ENCODE peak calls at places on chromosomes 7 and 10, in nine cellular contexts. One of them, this sample, is unnamed.
A peak's percentile ranks its signal among the peaks of the same experiment; 100 is the strongest.

GRCh38 chr10:33661580-33662269 is 327.3 kb upstream of the NRP1 start:
- DNase-seq in ACHN: no peak
- DNase-seq in fibroblast of gingiva: peak; percentile 94
- DNase-seq in CD4-positive, alpha-beta T cell: no peak
- DNase-seq in iris pigment epithelial cell: peak; percentile 36
- DNase-seq in heart right ventricle: peak; percentile 66
- DNase-seq in stimulated activated CD4-positive, alpha-beta T cell treated with anti-CD3 and anti-CD28 coated beads, TNF-alpha, amount 100 ng/mL, for 4 hours: no peak
- DNase-seq in stimulated activated CD8-positive, alpha-beta memory T cell treated with anti-CD3 and anti-CD28 coated beads, Interleukin-15, amount 100 ng/mL, for 24 hours: no peak
- DNase-seq in fibroblast of villous mesenchyme: no peak
- DNase-seq in this sample: peak; percentile 66

GRCh38 chr7:67593807-67594206 is 597.2 kb downstream of the TYW1 start:
- DNase-seq in ACHN: no peak
- DNase-seq in fibroblast of gingiva: no peak
- DNase-seq in CD4-positive, alpha-beta T cell: no peak
- DNase-seq in iris pigment epithelial cell: no peak
- DNase-seq in heart right ventricle: no peak
- DNase-seq in stimulated activated CD4-positive, alpha-beta T cell treated with anti-CD3 and anti-CD28 coated beads, TNF-alpha, amount 100 ng/mL, for 4 hours: no peak
- DNase-seq in stimulated activated CD8-positive, alpha-beta memory T cell treated with anti-CD3 and anti-CD28 coated beads, Interleukin-15, amount 100 ng/mL, for 24 hours: no peak
- DNase-seq in fibroblast of villous mesenchyme: no peak
- DNase-seq in this sample: no peak

GRCh38 chr10:35552622-35553342 is 52.4 kb upstream of the GJD4 start:
- DNase-seq in ACHN: peak; percentile 10
- DNase-seq in fibroblast of gingiva: no peak
- DNase-seq in CD4-positive, alpha-beta T cell: no peak
- DNase-seq in iris pigment epithelial cell: peak; percentile 28
- DNase-seq in heart right ventricle: no peak
- DNase-seq in stimulated activated CD4-positive, alpha-beta T cell treated with anti-CD3 and anti-CD28 coated beads, TNF-alpha, amount 100 ng/mL, for 4 hours: no peak
- DNase-seq in stimulated activated CD8-positive, alpha-beta memory T cell treated with anti-CD3 and anti-CD28 coated beads, Interleukin-15, amount 100 ng/mL, for 24 hours: no peak
- DNase-seq in fibroblast of villous mesenchyme: no peak
- DNase-seq in this sample: no peak

GRCh38 chr7:38129579-38129978 is 48.5 kb upstream of the STARD3NL start:
- DNase-seq in ACHN: no peak
- DNase-seq in fibroblast of gingiva: no peak
- DNase-seq in CD4-positive, alpha-beta T cell: no peak
- DNase-seq in iris pigment epithelial cell: no peak
- DNase-seq in heart right ventricle: no peak
- DNase-seq in stimulated activated CD4-positive, alpha-beta T cell treated with anti-CD3 and anti-CD28 coated beads, TNF-alpha, amount 100 ng/mL, for 4 hours: no peak
- DNase-seq in stimulated activated CD8-positive, alpha-beta memory T cell treated with anti-CD3 and anti-CD28 coated beads, Interleukin-15, amount 100 ng/mL, for 24 hours: no peak
- DNase-seq in fibroblast of villous mesenchyme: no peak
- DNase-seq in this sample: no peak

GRCh38 chr10:11305825-11306601 is 288.3 kb downstream of the CELF2 start:
- DNase-seq in ACHN: no peak
- DNase-seq in fibroblast of gingiva: no peak
- DNase-seq in CD4-positive, alpha-beta T cell: no peak
- DNase-seq in iris pigment epithelial cell: no peak
- DNase-seq in heart right ventricle: no peak
- DNase-seq in stimulated activated CD4-positive, alpha-beta T cell treated with anti-CD3 and anti-CD28 coated beads, TNF-alpha, amount 100 ng/mL, for 4 hours: no peak
- DNase-seq in stimulated activated CD8-positive, alpha-beta memory T cell treated with anti-CD3 and anti-CD28 coated beads, Interleukin-15, amount 100 ng/mL, for 24 hours: no peak
- DNase-seq in fibroblast of villous mesenchyme: no peak
- DNase-seq in this sample: no peak

GRCh38 chr10:131166486-131166885 is 145.0 kb downstream of the TCERG1L start:
- DNase-seq in ACHN: no peak
- DNase-seq in fibroblast of gingiva: no peak
- DNase-seq in CD4-positive, alpha-beta T cell: peak; percentile 16
- DNase-seq in iris pigment epithelial cell: no peak
- DNase-seq in heart right ventricle: no peak
- DNase-seq in stimulated activated CD4-positive, alpha-beta T cell treated with anti-CD3 and anti-CD28 coated beads, TNF-alpha, amount 100 ng/mL, for 4 hours: no peak
- DNase-seq in stimulated activated CD8-positive, alpha-beta memory T cell treated with anti-CD3 and anti-CD28 coated beads, Interleukin-15, amount 100 ng/mL, for 24 hours: no peak
- DNase-seq in fibroblast of villous mesenchyme: no peak
- DNase-seq in this sample: no peak

GRCh38 chr7:92790987-92791386 is 45.4 kb downstream of the CDK6 start:
- DNase-seq in ACHN: peak; percentile 37
- DNase-seq in fibroblast of gingiva: peak; percentile 80
- DNase-seq in CD4-positive, alpha-beta T cell: no peak
- DNase-seq in iris pigment epithelial cell: no peak
- DNase-seq in heart right ventricle: no peak
- DNase-seq in stimulated activated CD4-positive, alpha-beta T cell treated with anti-CD3 and anti-CD28 coated beads, TNF-alpha, amount 100 ng/mL, for 4 hours: no peak
- DNase-seq in stimulated activated CD8-positive, alpha-beta memory T cell treated with anti-CD3 and anti-CD28 coated beads, Interleukin-15, amount 100 ng/mL, for 24 hours: no peak
- DNase-seq in fibroblast of villous mesenchyme: no peak
- DNase-seq in this sample: peak; percentile 48

GRCh38 chr10:125125951-125126735 is 34.2 kb downstream of the CTBP2 start:
- DNase-seq in ACHN: no peak
- DNase-seq in fibroblast of gingiva: no peak
- DNase-seq in CD4-positive, alpha-beta T cell: no peak
- DNase-seq in iris pigment epithelial cell: no peak
- DNase-seq in heart right ventricle: no peak
- DNase-seq in stimulated activated CD4-positive, alpha-beta T cell treated with anti-CD3 and anti-CD28 coated beads, TNF-alpha, amount 100 ng/mL, for 4 hours: no peak
- DNase-seq in stimulated activated CD8-positive, alpha-beta memory T cell treated with anti-CD3 and anti-CD28 coated beads, Interleukin-15, amount 100 ng/mL, for 24 hours: no peak
- DNase-seq in fibroblast of villous mesenchyme: no peak
- DNase-seq in this sample: no peak

GRCh38 chr10:55144001-55144400 is 343.0 kb upstream of the PCDH15 start:
- DNase-seq in ACHN: no peak
- DNase-seq in fibroblast of gingiva: no peak
- DNase-seq in CD4-positive, alpha-beta T cell: no peak
- DNase-seq in iris pigment epithelial cell: no peak
- DNase-seq in heart right ventricle: no peak
- DNase-seq in stimulated activated CD4-positive, alpha-beta T cell treated with anti-CD3 and anti-CD28 coated beads, TNF-alpha, amount 100 ng/mL, for 4 hours: no peak
- DNase-seq in stimulated activated CD8-positive, alpha-beta memory T cell treated with anti-CD3 and anti-CD28 coated beads, Interleukin-15, amount 100 ng/mL, for 24 hours: no peak
- DNase-seq in fibroblast of villous mesenchyme: no peak
- DNase-seq in this sample: no peak

GRCh38 chr10:121823993-121824463 is 103.8 kb downstream of the ATE1 start:
- DNase-seq in ACHN: peak; percentile 56
- DNase-seq in fibroblast of gingiva: peak; percentile 32
- DNase-seq in CD4-positive, alpha-beta T cell: no peak
- DNase-seq in iris pigment epithelial cell: peak; percentile 80
- DNase-seq in heart right ventricle: no peak
- DNase-seq in stimulated activated CD4-positive, alpha-beta T cell treated with anti-CD3 and anti-CD28 coated beads, TNF-alpha, amount 100 ng/mL, for 4 hours: no peak
- DNase-seq in stimulated activated CD8-positive, alpha-beta memory T cell treated with anti-CD3 and anti-CD28 coated beads, Interleukin-15, amount 100 ng/mL, for 24 hours: no peak
- DNase-seq in fibroblast of villous mesenchyme: peak; percentile 49
- DNase-seq in this sample: no peak

GRCh38 chr7:1748774-1749173 is 78.7 kb downstream of the ELFN1 start:
- DNase-seq in ACHN: no peak
- DNase-seq in fibroblast of gingiva: no peak
- DNase-seq in CD4-positive, alpha-beta T cell: no peak
- DNase-seq in iris pigment epithelial cell: no peak
- DNase-seq in heart right ventricle: no peak
- DNase-seq in stimulated activated CD4-positive, alpha-beta T cell treated with anti-CD3 and anti-CD28 coated beads, TNF-alpha, amount 100 ng/mL, for 4 hours: no peak
- DNase-seq in stimulated activated CD8-positive, alpha-beta memory T cell treated with anti-CD3 and anti-CD28 coated beads, Interleukin-15, amount 100 ng/mL, for 24 hours: no peak
- DNase-seq in fibroblast of villous mesenchyme: no peak
- DNase-seq in this sample: no peak

GRCh38 chr7:29398011-29398410 is 165.6 kb upstream of the PRR15 start:
- DNase-seq in ACHN: no peak
- DNase-seq in fibroblast of gingiva: no peak
- DNase-seq in CD4-positive, alpha-beta T cell: no peak
- DNase-seq in iris pigment epithelial cell: no peak
- DNase-seq in heart right ventricle: no peak
- DNase-seq in stimulated activated CD4-positive, alpha-beta T cell treated with anti-CD3 and anti-CD28 coated beads, TNF-alpha, amount 100 ng/mL, for 4 hours: no peak
- DNase-seq in stimulated activated CD8-positive, alpha-beta memory T cell treated with anti-CD3 and anti-CD28 coated beads, Interleukin-15, amount 100 ng/mL, for 24 hours: no peak
- DNase-seq in fibroblast of villous mesenchyme: no peak
- DNase-seq in this sample: no peak

GRCh38 chr7:55420535-55420934 is 55.4 kb downstream of the LANCL2 start:
- DNase-seq in ACHN: no peak
- DNase-seq in fibroblast of gingiva: no peak
- DNase-seq in CD4-positive, alpha-beta T cell: no peak
- DNase-seq in iris pigment epithelial cell: peak; percentile 71
- DNase-seq in heart right ventricle: no peak
- DNase-seq in stimulated activated CD4-positive, alpha-beta T cell treated with anti-CD3 and anti-CD28 coated beads, TNF-alpha, amount 100 ng/mL, for 4 hours: no peak
- DNase-seq in stimulated activated CD8-positive, alpha-beta memory T cell treated with anti-CD3 and anti-CD28 coated beads, Interleukin-15, amount 100 ng/mL, for 24 hours: no peak
- DNase-seq in fibroblast of villous mesenchyme: peak; percentile 52
- DNase-seq in this sample: no peak

GRCh38 chr7:150947761-150948680 is 30.1 kb downstream of the KCNH2 start:
- DNase-seq in ACHN: no peak
- DNase-seq in fibroblast of gingiva: no peak
- DNase-seq in CD4-positive, alpha-beta T cell: peak; percentile 30
- DNase-seq in iris pigment epithelial cell: no peak
- DNase-seq in heart right ventricle: no peak
- DNase-seq in stimulated activated CD4-positive, alpha-beta T cell treated with anti-CD3 and anti-CD28 coated beads, TNF-alpha, amount 100 ng/mL, for 4 hours: no peak
- DNase-seq in stimulated activated CD8-positive, alpha-beta memory T cell treated with anti-CD3 and anti-CD28 coated beads, Interleukin-15, amount 100 ng/mL, for 24 hours: no peak
- DNase-seq in fibroblast of villous mesenchyme: no peak
- DNase-seq in this sample: no peak

GRCh38 chr7:45402480-45403218 is 171.5 kb upstream of the ADCY1 start:
- DNase-seq in ACHN: no peak
- DNase-seq in fibroblast of gingiva: peak; percentile 68
- DNase-seq in CD4-positive, alpha-beta T cell: no peak
- DNase-seq in iris pigment epithelial cell: peak; percentile 86
- DNase-seq in heart right ventricle: no peak
- DNase-seq in stimulated activated CD4-positive, alpha-beta T cell treated with anti-CD3 and anti-CD28 coated beads, TNF-alpha, amount 100 ng/mL, for 4 hours: no peak
- DNase-seq in stimulated activated CD8-positive, alpha-beta memory T cell treated with anti-CD3 and anti-CD28 coated beads, Interleukin-15, amount 100 ng/mL, for 24 hours: no peak
- DNase-seq in fibroblast of villous mesenchyme: peak; percentile 83
- DNase-seq in this sample: no peak

GRCh38 chr10:60942604-60943269 is 1.2 kb downstream of the RHOBTB1 start:
- DNase-seq in ACHN: peak; percentile 39
- DNase-seq in fibroblast of gingiva: peak; percentile 11
- DNase-seq in CD4-positive, alpha-beta T cell: no peak
- DNase-seq in iris pigment epithelial cell: peak; percentile 76
- DNase-seq in heart right ventricle: peak; percentile 44
- DNase-seq in stimulated activated CD4-positive, alpha-beta T cell treated with anti-CD3 and anti-CD28 coated beads, TNF-alpha, amount 100 ng/mL, for 4 hours: no peak
- DNase-seq in stimulated activated CD8-positive, alpha-beta memory T cell treated with anti-CD3 and anti-CD28 coated beads, Interleukin-15, amount 100 ng/mL, for 24 hours: no peak
- DNase-seq in fibroblast of villous mesenchyme: peak; percentile 92
- DNase-seq in this sample: no peak

GRCh38 chr10:4271193-4271592 is 486.2 kb upstream of the KLF6 start:
- DNase-seq in ACHN: no peak
- DNase-seq in fibroblast of gingiva: no peak
- DNase-seq in CD4-positive, alpha-beta T cell: no peak
- DNase-seq in iris pigment epithelial cell: no peak
- DNase-seq in heart right ventricle: no peak
- DNase-seq in stimulated activated CD4-positive, alpha-beta T cell treated with anti-CD3 and anti-CD28 coated beads, TNF-alpha, amount 100 ng/mL, for 4 hours: no peak
- DNase-seq in stimulated activated CD8-positive, alpha-beta memory T cell treated with anti-CD3 and anti-CD28 coated beads, Interleukin-15, amount 100 ng/mL, for 24 hours: no peak
- DNase-seq in fibroblast of villous mesenchyme: no peak
- DNase-seq in this sample: no peak

GRCh38 chr10:94358480-94358879 is 4.3 kb downstream of the NOC3L start:
- DNase-seq in ACHN: peak; percentile 97
- DNase-seq in fibroblast of gingiva: peak; percentile 82
- DNase-seq in CD4-positive, alpha-beta T cell: no peak
- DNase-seq in iris pigment epithelial cell: peak; percentile 97
- DNase-seq in heart right ventricle: no peak
- DNase-seq in stimulated activated CD4-positive, alpha-beta T cell treated with anti-CD3 and anti-CD28 coated beads, TNF-alpha, amount 100 ng/mL, for 4 hours: no peak
- DNase-seq in stimulated activated CD8-positive, alpha-beta memory T cell treated with anti-CD3 and anti-CD28 coated beads, Interleukin-15, amount 100 ng/mL, for 24 hours: no peak
- DNase-seq in fibroblast of villous mesenchyme: peak; percentile 93
- DNase-seq in this sample: peak; percentile 90

GRCh38 chr7:36644625-36645422 is 79.5 kb downstream of the AOAH start:
- DNase-seq in ACHN: no peak
- DNase-seq in fibroblast of gingiva: peak; percentile 65
- DNase-seq in CD4-positive, alpha-beta T cell: no peak
- DNase-seq in iris pigment epithelial cell: no peak
- DNase-seq in heart right ventricle: no peak
- DNase-seq in stimulated activated CD4-positive, alpha-beta T cell treated with anti-CD3 and anti-CD28 coated beads, TNF-alpha, amount 100 ng/mL, for 4 hours: no peak
- DNase-seq in stimulated activated CD8-positive, alpha-beta memory T cell treated with anti-CD3 and anti-CD28 coated beads, Interleukin-15, amount 100 ng/mL, for 24 hours: no peak
- DNase-seq in fibroblast of villous mesenchyme: no peak
- DNase-seq in this sample: no peak

GRCh38 chr7:112023786-112024185 is 182.4 kb downstream of the DOCK4 start:
- DNase-seq in ACHN: no peak
- DNase-seq in fibroblast of gingiva: no peak
- DNase-seq in CD4-positive, alpha-beta T cell: no peak
- DNase-seq in iris pigment epithelial cell: no peak
- DNase-seq in heart right ventricle: no peak
- DNase-seq in stimulated activated CD4-positive, alpha-beta T cell treated with anti-CD3 and anti-CD28 coated beads, TNF-alpha, amount 100 ng/mL, for 4 hours: no peak
- DNase-seq in stimulated activated CD8-positive, alpha-beta memory T cell treated with anti-CD3 and anti-CD28 coated beads, Interleukin-15, amount 100 ng/mL, for 24 hours: no peak
- DNase-seq in fibroblast of villous mesenchyme: no peak
- DNase-seq in this sample: no peak

GRCh38 chr7:70764004-70764691 is 367.8 kb upstream of the GALNT17 start:
- DNase-seq in ACHN: no peak
- DNase-seq in fibroblast of gingiva: no peak
- DNase-seq in CD4-positive, alpha-beta T cell: no peak
- DNase-seq in iris pigment epithelial cell: no peak
- DNase-seq in heart right ventricle: no peak
- DNase-seq in stimulated activated CD4-positive, alpha-beta T cell treated with anti-CD3 and anti-CD28 coated beads, TNF-alpha, amount 100 ng/mL, for 4 hours: no peak
- DNase-seq in stimulated activated CD8-positive, alpha-beta memory T cell treated with anti-CD3 and anti-CD28 coated beads, Interleukin-15, amount 100 ng/mL, for 24 hours: no peak
- DNase-seq in fibroblast of villous mesenchyme: no peak
- DNase-seq in this sample: no peak

GRCh38 chr10:122567056-122567660 is 6.6 kb downstream of the DMBT1 start:
- DNase-seq in ACHN: peak; percentile 41
- DNase-seq in fibroblast of gingiva: no peak
- DNase-seq in CD4-positive, alpha-beta T cell: no peak
- DNase-seq in iris pigment epithelial cell: no peak
- DNase-seq in heart right ventricle: peak; percentile 17
- DNase-seq in stimulated activated CD4-positive, alpha-beta T cell treated with anti-CD3 and anti-CD28 coated beads, TNF-alpha, amount 100 ng/mL, for 4 hours: no peak
- DNase-seq in stimulated activated CD8-positive, alpha-beta memory T cell treated with anti-CD3 and anti-CD28 coated beads, Interleukin-15, amount 100 ng/mL, for 24 hours: no peak
- DNase-seq in fibroblast of villous mesenchyme: peak; percentile 4
- DNase-seq in this sample: no peak

GRCh38 chr10:90398551-90398950 is 459.3 kb downstream of the HTR7 start:
- DNase-seq in ACHN: no peak
- DNase-seq in fibroblast of gingiva: no peak
- DNase-seq in CD4-positive, alpha-beta T cell: no peak
- DNase-seq in iris pigment epithelial cell: peak; percentile 51
- DNase-seq in heart right ventricle: no peak
- DNase-seq in stimulated activated CD4-positive, alpha-beta T cell treated with anti-CD3 and anti-CD28 coated beads, TNF-alpha, amount 100 ng/mL, for 4 hours: no peak
- DNase-seq in stimulated activated CD8-positive, alpha-beta memory T cell treated with anti-CD3 and anti-CD28 coated beads, Interleukin-15, amount 100 ng/mL, for 24 hours: no peak
- DNase-seq in fibroblast of villous mesenchyme: peak; percentile 54
- DNase-seq in this sample: no peak

GRCh38 chr10:70347321-70347720 is 35.1 kb downstream of the LRRC20 start:
- DNase-seq in ACHN: no peak
- DNase-seq in fibroblast of gingiva: no peak
- DNase-seq in CD4-positive, alpha-beta T cell: no peak
- DNase-seq in iris pigment epithelial cell: no peak
- DNase-seq in heart right ventricle: no peak
- DNase-seq in stimulated activated CD4-positive, alpha-beta T cell treated with anti-CD3 and anti-CD28 coated beads, TNF-alpha, amount 100 ng/mL, for 4 hours: no peak
- DNase-seq in stimulated activated CD8-positive, alpha-beta memory T cell treated with anti-CD3 and anti-CD28 coated beads, Interleukin-15, amount 100 ng/mL, for 24 hours: no peak
- DNase-seq in fibroblast of villous mesenchyme: no peak
- DNase-seq in this sample: no peak

GRCh38 chr7:157337316-157338149 is 729 bp downstream of the DNAJB6 start:
- DNase-seq in ACHN: peak; percentile 79
- DNase-seq in fibroblast of gingiva: peak; percentile 51
- DNase-seq in CD4-positive, alpha-beta T cell: peak; percentile 60
- DNase-seq in iris pigment epithelial cell: peak; percentile 69
- DNase-seq in heart right ventricle: peak; percentile 73
- DNase-seq in stimulated activated CD4-positive, alpha-beta T cell treated with anti-CD3 and anti-CD28 coated beads, TNF-alpha, amount 100 ng/mL, for 4 hours: peak; percentile 33
- DNase-seq in stimulated activated CD8-positive, alpha-beta memory T cell treated with anti-CD3 and anti-CD28 coated beads, Interleukin-15, amount 100 ng/mL, for 24 hours: peak; percentile 34
- DNase-seq in fibroblast of villous mesenchyme: peak; percentile 72
- DNase-seq in this sample: peak; percentile 30

GRCh38 chr7:42091461-42092229 is 145.4 kb downstream of the GLI3 start:
- DNase-seq in ACHN: no peak
- DNase-seq in fibroblast of gingiva: no peak
- DNase-seq in CD4-positive, alpha-beta T cell: no peak
- DNase-seq in iris pigment epithelial cell: peak; percentile 57
- DNase-seq in heart right ventricle: no peak
- DNase-seq in stimulated activated CD4-positive, alpha-beta T cell treated with anti-CD3 and anti-CD28 coated beads, TNF-alpha, amount 100 ng/mL, for 4 hours: no peak
- DNase-seq in stimulated activated CD8-positive, alpha-beta memory T cell treated with anti-CD3 and anti-CD28 coated beads, Interleukin-15, amount 100 ng/mL, for 24 hours: no peak
- DNase-seq in fibroblast of villous mesenchyme: peak; percentile 76
- DNase-seq in this sample: no peak

GRCh38 chr10:99339563-99340047 is 10.4 kb downstream of the CNNM1 start:
- DNase-seq in ACHN: no peak
- DNase-seq in fibroblast of gingiva: no peak
- DNase-seq in CD4-positive, alpha-beta T cell: no peak
- DNase-seq in iris pigment epithelial cell: no peak
- DNase-seq in heart right ventricle: no peak
- DNase-seq in stimulated activated CD4-positive, alpha-beta T cell treated with anti-CD3 and anti-CD28 coated beads, TNF-alpha, amount 100 ng/mL, for 4 hours: no peak
- DNase-seq in stimulated activated CD8-positive, alpha-beta memory T cell treated with anti-CD3 and anti-CD28 coated beads, Interleukin-15, amount 100 ng/mL, for 24 hours: no peak
- DNase-seq in fibroblast of villous mesenchyme: no peak
- DNase-seq in this sample: no peak

GRCh38 chr10:16436758-16437539 is at the start of gene PTER:
- DNase-seq in ACHN: peak; percentile 94
- DNase-seq in fibroblast of gingiva: peak; percentile 92
- DNase-seq in CD4-positive, alpha-beta T cell: peak; percentile 99
- DNase-seq in iris pigment epithelial cell: peak; percentile 88
- DNase-seq in heart right ventricle: peak; percentile 99
- DNase-seq in stimulated activated CD4-positive, alpha-beta T cell treated with anti-CD3 and anti-CD28 coated beads, TNF-alpha, amount 100 ng/mL, for 4 hours: peak; percentile 97
- DNase-seq in stimulated activated CD8-positive, alpha-beta memory T cell treated with anti-CD3 and anti-CD28 coated beads, Interleukin-15, amount 100 ng/mL, for 24 hours: peak; percentile 97
- DNase-seq in fibroblast of villous mesenchyme: peak; percentile 95
- DNase-seq in this sample: peak; percentile 9

GRCh38 chr10:34102237-34102673 is 712.8 kb downstream of the PARD3 start:
- DNase-seq in ACHN: no peak
- DNase-seq in fibroblast of gingiva: peak; percentile 59
- DNase-seq in CD4-positive, alpha-beta T cell: no peak
- DNase-seq in iris pigment epithelial cell: peak; percentile 68
- DNase-seq in heart right ventricle: peak; percentile 71
- DNase-seq in stimulated activated CD4-positive, alpha-beta T cell treated with anti-CD3 and anti-CD28 coated beads, TNF-alpha, amount 100 ng/mL, for 4 hours: no peak
- DNase-seq in stimulated activated CD8-positive, alpha-beta memory T cell treated with anti-CD3 and anti-CD28 coated beads, Interleukin-15, amount 100 ng/mL, for 24 hours: no peak
- DNase-seq in fibroblast of villous mesenchyme: peak; percentile 83
- DNase-seq in this sample: no peak

GRCh38 chr7:79897166-79897565 is 237.5 kb upstream of the GNAI1 start:
- DNase-seq in ACHN: no peak
- DNase-seq in fibroblast of gingiva: peak; percentile 19
- DNase-seq in CD4-positive, alpha-beta T cell: no peak
- DNase-seq in iris pigment epithelial cell: peak; percentile 67
- DNase-seq in heart right ventricle: no peak
- DNase-seq in stimulated activated CD4-positive, alpha-beta T cell treated with anti-CD3 and anti-CD28 coated beads, TNF-alpha, amount 100 ng/mL, for 4 hours: no peak
- DNase-seq in stimulated activated CD8-positive, alpha-beta memory T cell treated with anti-CD3 and anti-CD28 coated beads, Interleukin-15, amount 100 ng/mL, for 24 hours: no peak
- DNase-seq in fibroblast of villous mesenchyme: peak; percentile 55
- DNase-seq in this sample: no peak

GRCh38 chr7:154917214-154918160 is 85.4 kb downstream of the PAXIP1 start:
- DNase-seq in ACHN: no peak
- DNase-seq in fibroblast of gingiva: no peak
- DNase-seq in CD4-positive, alpha-beta T cell: no peak
- DNase-seq in iris pigment epithelial cell: no peak
- DNase-seq in heart right ventricle: no peak
- DNase-seq in stimulated activated CD4-positive, alpha-beta T cell treated with anti-CD3 and anti-CD28 coated beads, TNF-alpha, amount 100 ng/mL, for 4 hours: no peak
- DNase-seq in stimulated activated CD8-positive, alpha-beta memory T cell treated with anti-CD3 and anti-CD28 coated beads, Interleukin-15, amount 100 ng/mL, for 24 hours: no peak
- DNase-seq in fibroblast of villous mesenchyme: no peak
- DNase-seq in this sample: no peak

This sample was measured in amniotic stem cell.